ENCODE peak calls at places on chromosomes 12 and 14, in nine cellular contexts. K is HCT116, U is SK-N-SH, B is GM23248, Z is OCI-LY7, C is GM23338, N is MM.1S, W is PC-3, L is neural progenitor cell. S is an unnamed sample.

GRCh38 chr14:21525571-21525970 is 575 bp downstream of the SALL2 start:
- DNase-seq in K (no peak), U (peak), B (peak), Z (no peak), C (peak), N (no peak), W (no peak), L (peak), S (peak)

GRCh38 chr12:50922820-50923219 is 29.5 kb upstream of the HIGD1C start:
- DNase-seq in K (no peak), U (peak), B (peak), Z (no peak), C (no peak), N (no peak), W (no peak), L (peak), S (no peak)

GRCh38 chr14:34299360-34299759 is 162.7 kb downstream of the SPTSSA start:
- DNase-seq in K (no peak), U (no peak), B (no peak), Z (no peak), C (peak), N (no peak), W (no peak), L (no peak), S (no peak)

GRCh38 chr12:47899466-47899865 is 5.3 kb downstream of the VDR start:
- DNase-seq in K (no peak), U (no peak), B (no peak), Z (no peak), C (no peak), N (no peak), W (no peak), L (no peak), S (no peak)

GRCh38 chr14:61434315-61434714 is 112.9 kb downstream of the PRKCH start:
- DNase-seq in K (no peak), U (no peak), B (no peak), Z (no peak), C (no peak), N (no peak), W (no peak), L (no peak), S (no peak)

GRCh38 chr14:64938972-64939816 is 3.4 kb downstream of the GPX2 start:
- DNase-seq in K (no peak), U (no peak), B (no peak), Z (no peak), C (no peak), N (no peak), W (no peak), L (no peak), S (no peak)

GRCh38 chr12:45415393-45415817 is 199.5 kb downstream of the ANO6 start:
- DNase-seq in K (peak), U (no peak), B (peak), Z (no peak), C (no peak), N (no peak), W (peak), L (no peak), S (peak)

GRCh38 chr12:38157933-38158401 is 158.6 kb upstream of the ALG10B start:
- DNase-seq in K (no peak), U (no peak), B (no peak), Z (no peak), C (no peak), N (no peak), W (no peak), L (no peak), S (no peak)

GRCh38 chr14:61438860-61439765 is 117.7 kb downstream of the PRKCH start:
- DNase-seq in K (no peak), U (no peak), B (peak), Z (no peak), C (peak), N (no peak), W (peak), L (peak), S (peak)

GRCh38 chr12:123062682-123063426 is 82.4 kb downstream of the ARL6IP4 start:
- DNase-seq in K (peak), U (no peak), B (peak), Z (peak), C (no peak), N (peak), W (peak), L (no peak), S (peak)

GRCh38 chr14:50106178-50106577 is 10.2 kb downstream of the VCPKMT start:
- DNase-seq in K (no peak), U (no peak), B (peak), Z (no peak), C (no peak), N (no peak), W (no peak), L (no peak), S (no peak)

GRCh38 chr14:100066984-100067383 is 1.8 kb downstream of the EVL start:
- DNase-seq in K (no peak), U (no peak), B (no peak), Z (peak), C (no peak), N (no peak), W (no peak), L (no peak), S (no peak)

GRCh38 chr14:92513204-92513965 is at the start of gene RIN3:
- DNase-seq in K (no peak), U (peak), B (peak), Z (no peak), C (peak), N (no peak), W (peak), L (peak), S (peak)

GRCh38 chr14:59148334-59148900 is 40.0 kb upstream of the DAAM1 start:
- DNase-seq in K (no peak), U (no peak), B (no peak), Z (peak), C (no peak), N (peak), W (no peak), L (no peak), S (no peak)

GRCh38 chr12:75444444-75445136 is 36.0 kb upstream of the GLIPR1 start:
- DNase-seq in K (no peak), U (no peak), B (peak), Z (no peak), C (no peak), N (no peak), W (peak), L (no peak), S (no peak)

GRCh38 chr12:75985566-75985965 is 46.0 kb downstream of the PHLDA1 start:
- DNase-seq in K (no peak), U (no peak), B (no peak), Z (no peak), C (no peak), N (no peak), W (no peak), L (no peak), S (no peak)

GRCh38 chr14:67579636-67580035 is 20.4 kb downstream of the PIGH start:
- DNase-seq in K (no peak), U (no peak), B (no peak), Z (no peak), C (no peak), N (no peak), W (no peak), L (no peak), S (no peak)

GRCh38 chr12:93591137-93591868 is 18.8 kb downstream of the SOCS2 start:
- DNase-seq in K (peak), U (peak), B (peak), Z (peak), C (peak), N (peak), W (peak), L (peak), S (peak)

GRCh38 chr12:101021911-101022388 is 188.1 kb downstream of the SLC5A8 start:
- DNase-seq in K (peak), U (no peak), B (peak), Z (no peak), C (no peak), N (no peak), W (peak), L (no peak), S (no peak)

GRCh38 chr14:94028450-94028826 is 2.3 kb downstream of the OTUB2 start:
- DNase-seq in K (peak), U (no peak), B (no peak), Z (no peak), C (no peak), N (no peak), W (peak), L (peak), S (no peak)

GRCh38 chr12:120698677-120699076 is 11.6 kb upstream of the UNC119B start:
- DNase-seq in K (no peak), U (no peak), B (no peak), Z (no peak), C (no peak), N (no peak), W (no peak), L (no peak), S (no peak)

GRCh38 chr14:45698462-45699134 is 445.6 kb upstream of the MIS18BP1 start:
- DNase-seq in K (no peak), U (no peak), B (no peak), Z (no peak), C (no peak), N (no peak), W (no peak), L (no peak), S (peak)

GRCh38 chr12:12099102-12099501 is 28.4 kb downstream of the BCL2L14 start:
- DNase-seq in K (no peak), U (peak), B (no peak), Z (peak), C (no peak), N (no peak), W (no peak), L (no peak), S (no peak)

GRCh38 chr12:109863961-109864712 is 16.2 kb downstream of the GLTP start:
- DNase-seq in K (no peak), U (no peak), B (peak), Z (no peak), C (no peak), N (peak), W (peak), L (no peak), S (peak)

GRCh38 chr12:49705479-49706267 is 1.5 kb downstream of the FMNL3 start:
- DNase-seq in K (no peak), U (peak), B (peak), Z (peak), C (peak), N (no peak), W (peak), L (no peak), S (no peak)

DNA sequence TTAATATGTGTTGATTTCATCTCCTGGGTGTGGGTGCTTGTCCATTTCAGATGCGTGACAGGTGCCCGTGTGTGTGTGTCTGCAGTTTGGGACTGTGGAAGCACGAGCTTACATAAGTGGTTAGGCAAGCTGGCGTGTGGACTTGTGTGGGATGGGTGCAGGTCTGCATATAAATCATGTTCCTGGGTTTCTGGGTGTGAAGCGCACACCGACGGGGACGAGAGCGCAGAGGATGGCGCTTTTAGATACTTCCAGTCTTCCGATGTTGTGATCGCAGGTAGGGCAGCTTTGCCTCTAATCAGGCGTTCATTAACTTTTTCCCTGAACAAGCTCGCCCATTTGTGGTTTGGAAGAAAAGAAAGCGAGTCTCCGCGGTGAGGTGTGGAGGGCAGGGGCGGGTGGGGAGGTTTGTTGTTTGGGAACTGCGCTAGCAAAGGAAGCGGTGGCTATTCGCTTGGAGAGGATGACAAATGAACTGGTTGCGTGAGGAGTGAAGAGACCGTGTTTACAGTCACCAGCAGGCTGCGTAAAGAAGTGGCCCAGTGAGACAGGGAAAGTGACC is 878 bp downstream of the RGS6 start:
- DNase-seq in K (no peak), U (no peak), B (peak), Z (no peak), C (peak), N (no peak), W (no peak), L (peak), S (peak)
- TF ChIP-seq EZH2phosphoT487 in K (no peak), U (no peak), B (no peak), Z (no peak), C (no peak), N (no peak), W (no peak), L (peak), S (no peak)

DNA sequence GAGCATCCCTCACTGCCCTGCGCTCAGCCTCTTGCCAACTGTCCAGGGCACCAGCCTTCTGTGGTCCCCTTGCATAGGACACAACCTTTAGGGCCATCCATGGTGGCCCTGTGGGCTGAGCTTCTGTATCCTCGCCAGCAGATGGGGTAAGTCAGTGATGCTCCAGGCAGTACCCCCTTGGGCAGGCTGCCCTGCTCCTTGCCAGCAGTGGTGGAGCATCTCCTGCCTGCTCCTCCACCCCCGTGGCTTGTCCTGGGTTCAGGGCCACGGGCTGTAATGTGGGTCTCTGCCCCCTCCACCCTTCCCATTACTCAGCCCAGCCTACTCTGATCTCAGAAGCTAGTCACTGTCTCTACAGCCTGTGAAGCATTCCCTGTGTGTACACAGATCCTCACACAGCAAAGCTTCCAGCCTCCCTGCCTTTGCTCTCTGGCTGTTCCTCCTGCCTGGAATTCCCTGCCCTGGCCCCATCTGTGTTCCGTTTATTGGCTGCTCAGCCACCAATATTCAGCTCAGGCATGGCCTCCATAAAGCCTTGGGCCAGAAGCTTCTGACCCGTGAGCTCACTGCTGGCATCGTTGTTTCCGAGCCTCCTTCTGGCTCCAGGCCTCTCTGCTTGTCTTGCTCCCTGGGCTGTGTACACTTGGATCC is 177.2 kb upstream of the PRMT8 start:
- DNase-seq in K (no peak), U (peak), B (peak), Z (peak), C (peak), N (peak), W (peak), L (peak), S (no peak)
- H3K4me2 ChIP-seq in K (peak), U (no peak), B (peak), Z (no peak), C (no peak), N (no peak), W (peak), L (no peak), S (no peak)

GRCh38 chr12:3882896-3883564 is 9.8 kb upstream of the PARP11 start:
- DNase-seq in K (peak), U (no peak), B (peak), Z (peak), C (peak), N (peak), W (peak), L (no peak), S (peak)
- TF ChIP-seq EZH2phosphoT487 in K (no peak), U (no peak), B (no peak), Z (no peak), C (no peak), N (no peak), W (no peak), L (no peak), S (no peak)

GRCh38 chr12:125185311-125185739 is 120.1 kb downstream of the AACS start:
- DNase-seq in K (no peak), U (no peak), B (no peak), Z (no peak), C (peak), N (no peak), W (no peak), L (peak), S (peak)

GRCh38 chr12:125186471-125187147 is 121.4 kb downstream of the AACS start:
- DNase-seq in K (no peak), U (peak), B (peak), Z (peak), C (peak), N (no peak), W (no peak), L (peak), S (no peak)

GRCh38 chr12:125185740-125186470 is 120.7 kb downstream of the AACS start:
- DNase-seq in K (peak), U (peak), B (peak), Z (peak), C (peak), N (peak), W (peak), L (peak), S (peak)

GRCh38 chr12:125183187-125184067 is 118.2 kb downstream of the AACS start:
- DNase-seq in K (peak), U (peak), B (peak), Z (peak), C (peak), N (peak), W (peak), L (peak), S (peak)

GRCh38 chr12:125184213-125184952 is 119.1 kb downstream of the AACS start:
- DNase-seq in K (no peak), U (no peak), B (no peak), Z (no peak), C (no peak), N (no peak), W (no peak), L (peak), S (no peak)
- H3K4me2 ChIP-seq in K (no peak), U (no peak), B (no peak), Z (no peak), C (peak), N (no peak), W (no peak), L (peak), S (no peak)

GRCh38 chr12:124441443-124442190 is 125.8 kb downstream of the NCOR2 start:
- DNase-seq in K (no peak), U (no peak), B (peak), Z (no peak), C (no peak), N (no peak), W (peak), L (no peak), S (no peak)
- TF ChIP-seq EZH2phosphoT487 in K (no peak), U (no peak), B (no peak), Z (no peak), C (no peak), N (no peak), W (no peak), L (no peak), S (no peak)

DNA sequence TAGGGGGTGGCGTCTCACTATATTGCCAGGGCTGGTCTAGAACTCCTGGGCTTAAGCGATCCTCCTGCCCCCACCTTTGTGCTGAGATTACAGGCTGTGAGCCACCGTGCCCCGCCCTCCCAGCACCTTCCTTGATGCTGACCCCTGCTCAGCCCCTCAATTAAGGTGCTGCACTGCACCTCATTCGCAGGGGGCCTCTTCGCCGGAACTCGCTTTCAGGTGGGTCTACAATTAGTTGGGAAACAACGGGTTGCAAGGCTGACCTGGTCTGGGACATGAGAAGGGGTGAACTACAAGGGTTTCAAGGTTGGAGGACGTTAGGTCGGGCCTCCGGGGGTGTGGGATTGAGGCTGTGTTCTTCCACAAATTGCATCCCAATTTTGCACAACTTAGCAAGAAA is 1.2 kb upstream of the NOP2 start:
- DNase-seq in K (no peak), U (no peak), B (no peak), Z (no peak), C (no peak), N (no peak), W (no peak), L (no peak), S (no peak)
- H3K4me2 ChIP-seq in K (peak), U (peak), B (peak), Z (no peak), C (peak), N (no peak), W (no peak), L (no peak), S (no peak)

GRCh38 chr12:124869011-124869665 is 5.5 kb upstream of the SCARB1 start:
- DNase-seq in K (no peak), U (no peak), B (no peak), Z (no peak), C (peak), N (no peak), W (no peak), L (peak), S (no peak)
- TF ChIP-seq EZH2phosphoT487 in K (no peak), U (no peak), B (no peak), Z (no peak), C (no peak), N (no peak), W (no peak), L (no peak), S (no peak)

GRCh38 chr12:111430418-111431353 is 25.0 kb downstream of the SH2B3 start:
- DNase-seq in K (no peak), U (no peak), B (no peak), Z (no peak), C (no peak), N (peak), W (no peak), L (no peak), S (no peak)

GRCh38 chr12:111429760-111430417 is 24.2 kb downstream of the SH2B3 start:
- DNase-seq in K (no peak), U (peak), B (no peak), Z (no peak), C (no peak), N (no peak), W (no peak), L (no peak), S (no peak)

GRCh38 chr12:111428728-111429175 is 23.0 kb downstream of the SH2B3 start:
- DNase-seq in K (no peak), U (no peak), B (no peak), Z (peak), C (no peak), N (no peak), W (no peak), L (no peak), S (no peak)

GRCh38 chr12:111434049-111434448 is 28.3 kb downstream of the SH2B3 start:
- DNase-seq in K (no peak), U (no peak), B (no peak), Z (no peak), C (no peak), N (no peak), W (no peak), L (no peak), S (no peak)

GRCh38 chr12:111431772-111432171 is 26.0 kb downstream of the SH2B3 start:
- DNase-seq in K (no peak), U (no peak), B (no peak), Z (no peak), C (no peak), N (no peak), W (no peak), L (peak), S (no peak)
- H3K4me2 ChIP-seq in K (no peak), U (no peak), B (no peak), Z (no peak), C (no peak), N (no peak), W (no peak), L (no peak), S (peak)